ENCODE peak calls at places on chromosomes 7 and 10, in six cellular contexts. H, B, V, M, P and O are unnamed samples.
A peak's percentile ranks its signal among the peaks of the same experiment; 100 is the strongest.

GRCh38 chr10:84825330-84825729 is 496.9 kb downstream of the CCSER2 start:
- DNase-seq in P (peak; percentile 12), V (no peak), M (no peak), B (no peak), H (no peak), O (peak; percentile 70)

GRCh38 chr7:30471205-30471604 is 7.4 kb downstream of the NOD1 start:
- DNase-seq in B (no peak), P (no peak), M (no peak), H (no peak), V (no peak), O (no peak)

GRCh38 chr7:104176332-104176731 is 31.5 kb downstream of the ORC5 start:
- DNase-seq in H (no peak), M (no peak), B (no peak), P (no peak), V (no peak), O (no peak)

GRCh38 chr10:11424456-11425287 is 186.8 kb downstream of the USP6NL start:
- DNase-seq in H (peak; percentile 39), B (no peak), M (peak; percentile 69), V (peak; percentile 68), P (peak; percentile 36), O (peak; percentile 51)

GRCh38 chr10:60305394-60305892 is 84.2 kb downstream of the ANK3 start:
- DNase-seq in B (no peak), V (no peak), H (no peak), P (peak; percentile 65), M (no peak), O (peak; percentile 66)

GRCh38 chr10:125084191-125085186 is 75.9 kb downstream of the CTBP2 start:
- DNase-seq in B (peak; percentile 38), V (peak; percentile 68), H (no peak), P (peak; percentile 97), M (peak; percentile 81), O (peak; percentile 94)

GRCh38 chr10:110864662-110865140 is 7.0 kb upstream of the PDCD4 start:
- DNase-seq in B (no peak), V (peak; percentile 35), P (no peak), M (no peak), H (no peak), O (peak; percentile 49)

GRCh38 chr10:86345296-86346168 is 21.1 kb downstream of the GRID1 start:
- DNase-seq in H (no peak), M (no peak), V (peak; percentile 52), B (no peak), P (no peak), O (no peak)

GRCh38 chr10:3805791-3806381 is 20.9 kb upstream of the KLF6 start:
- DNase-seq in M (peak; percentile 69), V (peak; percentile 96), P (peak; percentile 77), H (no peak), B (no peak), O (peak; percentile 91)

GRCh38 chr7:154409703-154410311 is 357.6 kb downstream of the DPP6 start:
- DNase-seq in M (peak; percentile 37), V (peak; percentile 64), B (no peak), P (no peak), H (peak; percentile 74), O (peak; percentile 1)

GRCh38 chr10:71234017-71234894 is 21.9 kb downstream of the UNC5B start:
- DNase-seq in P (no peak), H (no peak), V (no peak), M (no peak), B (no peak), O (no peak)

GRCh38 chr7:55087521-55087961 is 68.7 kb downstream of the EGFR start:
- DNase-seq in P (no peak), M (no peak), B (no peak), H (no peak), V (no peak), O (no peak)

GRCh38 chr10:102744374-102745051 is 765 bp downstream of the WBP1L start:
- DNase-seq in B (no peak), H (no peak), P (peak; percentile 16), M (no peak), V (no peak), O (peak; percentile 40)

GRCh38 chr7:32461484-32461883 is 28.7 kb downstream of the LSM5 start:
- DNase-seq in H (no peak), V (no peak), P (no peak), B (no peak), M (no peak), O (no peak)

GRCh38 chr7:19519443-19519977 is 189.3 kb downstream of the POLR1F start:
- DNase-seq in H (no peak), B (no peak), P (no peak), M (no peak), V (no peak), O (peak; percentile 29)

GRCh38 chr10:32971536-32972091 is 13.6 kb upstream of the ITGB1 start:
- DNase-seq in M (no peak), H (no peak), B (no peak), P (no peak), V (peak; percentile 79), O (no peak)

GRCh38 chr7:131895541-131896173 is 339.2 kb upstream of the PODXL start:
- DNase-seq in H (no peak), M (peak; percentile 51), P (peak; percentile 70), B (no peak), V (no peak), O (peak; percentile 77)

GRCh38 chr7:114598946-114599345 is 184.3 kb downstream of the FOXP2 start:
- DNase-seq in M (no peak), H (no peak), V (no peak), P (no peak), B (no peak), O (no peak)

GRCh38 chr10:27537166-27537565 is 33.1 kb downstream of the RAB18 start:
- DNase-seq in B (no peak), M (no peak), P (no peak), H (no peak), V (no peak), O (no peak)

GRCh38 chr7:55441668-55442305 is 76.7 kb downstream of the LANCL2 start:
- DNase-seq in H (no peak), V (no peak), B (no peak), P (peak; percentile 85), M (no peak), O (peak; percentile 58)

GRCh38 chr7:142443614-142444013 is 185.8 kb upstream of the PRSS58 start:
- DNase-seq in M (no peak), V (no peak), P (peak; percentile 49), H (no peak), B (no peak), O (peak; percentile 34)

GRCh38 chr7:30074422-30075030 is 46.3 kb downstream of the PLEKHA8 start:
- DNase-seq in M (no peak), B (no peak), H (no peak), P (peak; percentile 60), V (peak; percentile 80), O (peak; percentile 51)

DNA sequence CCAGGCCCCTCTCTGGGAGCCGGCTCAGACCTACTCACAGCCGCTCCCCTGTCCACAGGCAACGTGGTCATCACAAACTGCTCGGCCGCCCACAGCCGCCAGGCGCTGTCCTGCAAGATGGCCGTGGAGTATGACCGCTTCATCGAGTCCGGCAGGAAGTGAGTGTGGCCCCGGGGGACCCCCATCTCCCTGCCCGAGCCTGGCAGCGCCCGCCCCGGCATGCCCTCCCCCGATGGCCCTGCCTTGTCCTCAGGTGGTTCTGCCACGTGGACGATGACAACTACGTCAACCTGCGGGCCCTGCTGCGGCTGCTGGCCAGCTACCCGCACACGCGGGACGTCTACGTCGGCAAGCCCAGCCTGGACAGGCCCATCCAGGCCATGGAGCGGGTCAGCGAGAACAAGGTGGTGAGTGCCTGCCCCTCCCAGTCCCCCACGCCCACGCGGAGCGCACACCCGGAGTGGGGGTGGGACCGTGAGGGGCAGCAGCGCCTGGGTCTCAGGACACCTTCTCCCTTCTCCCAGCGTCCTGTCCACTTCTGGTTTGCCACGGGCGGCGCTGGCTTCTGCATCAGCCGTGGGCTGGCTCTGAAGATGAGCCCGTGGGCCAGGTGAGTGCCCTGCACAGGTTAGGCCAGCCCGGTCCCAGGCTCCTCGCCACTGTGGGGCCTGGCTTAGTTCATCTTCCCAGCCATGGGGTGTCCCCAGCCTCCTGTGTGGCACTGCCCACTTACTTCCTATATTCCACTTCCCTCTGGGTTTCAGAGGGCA is 5.8 kb downstream of the LFNG start:
- DNase-seq in B (no peak), H (no peak), P (no peak), M (no peak), V (peak; percentile 88), O (no peak)
- H3K27ac ChIP-seq in B (no peak overlapping the region), H (peak overlapping the region; percentile 58), P (no peak overlapping the region), M (no peak overlapping the region), V (no peak overlapping the region), O (peak overlapping the region; percentile 27)

GRCh38 chr10:104328916-104329710 is 9.2 kb downstream of the ITPRIP start:
- DNase-seq in V (peak; percentile 100), M (peak; percentile 60), B (no peak), H (peak; percentile 79), P (peak; percentile 97), O (peak; percentile 95)
- H2AFZ ChIP-seq in V (peak overlapping the region; percentile 46), M (no peak overlapping the region), B (no peak overlapping the region), H (peak overlapping the region; percentile 55), P (peak overlapping the region; percentile 47), O (no peak overlapping the region)

DNA sequence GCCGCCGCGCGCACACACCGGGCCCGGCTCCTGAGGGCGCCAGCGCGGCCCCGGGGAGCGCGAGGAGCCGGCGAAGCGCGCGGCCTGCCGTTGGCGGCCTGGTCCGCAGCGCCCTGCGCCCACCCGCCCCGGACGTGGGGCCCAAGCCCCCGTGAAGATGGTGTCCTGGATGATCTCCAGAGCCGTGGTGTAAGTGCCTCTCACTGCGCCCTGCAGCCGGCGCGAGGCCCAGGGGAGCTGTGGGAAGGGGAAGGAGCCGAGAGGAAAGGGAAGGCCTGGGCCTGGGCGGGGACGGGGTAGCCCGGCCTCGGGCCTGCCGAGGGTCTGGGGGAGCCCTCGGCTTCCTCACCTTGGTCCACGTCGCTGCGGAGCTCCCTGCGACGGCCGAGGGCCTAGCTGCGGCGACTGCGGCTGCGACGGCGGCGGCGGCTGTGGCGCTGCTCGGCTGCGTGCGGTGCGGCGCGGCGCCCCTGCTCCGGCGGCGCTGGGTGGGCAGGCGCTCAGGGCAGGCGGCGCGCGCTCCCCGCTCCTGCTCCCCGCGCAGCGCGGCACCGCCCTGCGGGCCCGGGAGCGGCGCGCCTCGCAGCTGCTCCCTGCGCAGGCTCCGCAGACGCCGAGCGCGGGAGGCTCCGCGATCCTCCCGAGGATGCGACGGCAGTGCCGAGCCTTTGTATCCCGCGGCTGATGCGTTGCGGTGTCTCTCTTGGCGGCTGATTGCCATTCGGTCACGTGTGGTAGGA is at the start of gene REEP3:
- DNase-seq in P (peak; percentile 75), V (peak; percentile 75), M (peak; percentile 80), B (no peak), H (peak; percentile 79), O (peak; percentile 80)
- H4K8ac ChIP-seq in P (peak within 1 kb of the TSS; percentile 97), V (peak within 1 kb of the TSS; percentile 100), M (no peak within 1 kb of the TSS), B (peak within 1 kb of the TSS; percentile 100), H (peak within 1 kb of the TSS; percentile 72), O (peak within 1 kb of the TSS; percentile 96)

DNA sequence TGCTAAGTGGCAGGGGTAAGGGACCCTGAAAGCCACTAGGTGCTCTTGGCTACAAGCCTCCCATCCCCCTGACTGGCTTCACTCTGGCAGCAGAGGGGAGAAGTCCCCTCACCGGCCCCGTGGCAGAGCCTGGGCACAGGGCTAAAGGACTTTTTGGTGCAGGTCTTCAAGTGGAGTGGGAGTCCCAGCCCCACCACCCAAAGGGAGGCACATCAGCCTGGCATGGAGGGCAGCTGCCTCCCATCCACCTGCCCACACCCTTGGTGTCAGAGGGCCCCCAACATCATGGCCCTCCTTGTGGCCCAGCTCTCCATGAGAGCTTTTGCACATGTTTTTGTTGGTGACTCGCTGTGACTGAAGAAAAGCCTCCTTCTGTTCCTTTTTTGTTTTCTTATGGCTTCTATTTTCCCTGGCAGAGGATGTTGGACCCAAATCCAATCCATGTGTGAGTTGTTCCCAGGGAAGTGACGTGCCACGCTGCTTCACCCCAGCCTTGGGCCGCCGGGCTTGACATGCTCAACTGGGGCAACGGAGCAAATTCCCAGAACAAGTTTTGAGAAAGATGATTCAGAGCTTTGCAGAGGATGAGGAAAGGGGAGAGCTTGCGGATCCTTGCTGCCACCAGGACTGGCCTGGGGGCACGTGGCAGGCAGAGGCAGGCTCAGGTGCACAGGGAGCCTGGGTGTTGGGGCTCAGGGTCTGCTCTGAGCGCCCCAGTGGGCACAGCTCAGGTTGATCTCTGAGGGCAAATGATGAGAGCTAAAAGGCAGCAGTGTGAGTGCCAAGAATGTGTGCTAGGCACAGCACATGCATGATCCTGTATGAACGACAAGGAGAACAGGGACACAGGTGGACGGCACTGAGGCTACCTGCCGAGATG is 1.9 kb upstream of the AEBP1 start:
- DNase-seq in B (no peak), M (no peak), H (no peak), V (no peak), P (peak; percentile 85), O (no peak)
- H3K27ac ChIP-seq in B (no peak overlapping the region), M (no peak overlapping the region), H (no peak overlapping the region), V (no peak overlapping the region), P (no peak overlapping the region), O (peak overlapping the region; percentile 97)